ENCODE peak calls at places on chromosomes 6 and 20, in four cellular contexts. G is hepatocyte, Z is tibial nerve, Q is GM20000. F is an unnamed sample.

GRCh38 chr6:82015043-82015442 is 232.5 kb downstream of the IBTK start:
- DNase-seq in Q (no peak), G (no peak), Z (no peak), F (no peak)

GRCh38 chr6:160790028-160790792 is 88.2 kb downstream of the PLG start:
- DNase-seq in Q (no peak), G (no peak), Z (no peak), F (peak)

GRCh38 chr6:159376443-159377182 is 207.4 kb downstream of the FNDC1 start:
- DNase-seq in Z (no peak), G (no peak), Q (no peak), F (no peak)

GRCh38 chr6:11467364-11467763 is 70.2 kb upstream of the TMEM170B start:
- DNase-seq in Z (no peak), G (no peak), Q (peak), F (no peak)

GRCh38 chr20:32445539-32446273 is 87.6 kb downstream of the ASXL1 start:
- DNase-seq in Z (no peak), Q (no peak), G (peak), F (no peak)

GRCh38 chr6:156974897-156975296 is 197.7 kb downstream of the ARID1B start:
- DNase-seq in Z (no peak), G (no peak), Q (no peak), F (no peak)

GRCh38 chr6:52500268-52501129 is 76.4 kb downstream of the TRAM2 start:
- DNase-seq in G (no peak), Z (no peak), Q (no peak), F (no peak)

GRCh38 chr6:15927531-15928230 is 201.2 kb upstream of the MYLIP start:
- DNase-seq in Z (no peak), Q (no peak), G (no peak), F (no peak)

GRCh38 chr6:135921176-135921575 is 69.7 kb downstream of the PDE7B start:
- DNase-seq in Q (no peak), G (no peak), Z (no peak), F (no peak)

GRCh38 chr6:90233994-90234393 is 62.6 kb downstream of the BACH2 start:
- DNase-seq in Z (no peak), Q (no peak), G (no peak), F (no peak)

DNA sequence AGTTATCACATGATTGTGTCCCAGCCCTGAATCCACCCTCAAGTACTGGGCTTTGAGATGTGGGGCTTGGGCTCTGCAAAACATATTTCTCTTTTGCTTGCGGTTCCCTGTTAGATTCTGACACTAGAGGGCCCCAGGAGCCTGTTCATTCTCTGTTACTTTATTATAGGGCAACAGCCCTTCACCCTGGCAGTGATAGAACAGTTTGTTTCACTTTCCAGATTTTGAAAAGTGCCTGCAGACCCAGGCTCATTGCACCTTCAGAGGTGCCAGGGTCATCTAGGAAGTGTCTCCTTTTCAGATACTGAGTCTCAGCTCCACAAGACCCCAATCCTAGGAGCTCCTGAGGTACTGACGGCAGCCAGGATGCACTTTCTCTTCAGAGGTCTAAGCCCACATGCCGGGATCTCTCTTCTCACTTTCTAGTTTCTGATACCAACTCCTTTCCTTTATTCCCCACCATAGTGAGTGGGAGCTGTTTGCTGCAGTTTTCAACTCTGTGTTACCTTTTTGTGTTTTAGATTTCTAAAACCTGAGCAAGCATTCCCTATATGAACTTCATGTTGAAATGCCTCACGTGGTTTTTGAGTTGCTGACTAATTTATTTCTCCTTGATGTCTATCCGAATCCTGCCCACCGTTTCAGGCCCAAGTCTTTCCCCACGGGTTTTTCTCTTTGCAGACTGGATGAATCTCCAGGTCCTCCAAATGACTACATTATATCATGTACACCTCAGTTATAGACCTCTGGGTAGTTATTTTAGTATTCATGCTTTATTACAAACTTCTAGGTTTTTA is 10.9 kb downstream of the ABT1 start:
- DNase-seq in G (peak), Q (peak), Z (peak), F (peak)
- TF ChIP-seq CTCF in G (peak), Q (peak), Z (peak), F (peak)

GRCh38 chr6:16964553-16965499 is 137.0 kb upstream of the STMND1 start:
- DNase-seq in G (peak), Q (peak), Z (peak), F (peak)
- TF ChIP-seq CTCF in G (peak), Q (peak), Z (peak), F (peak)

GRCh38 chr20:4569092-4569491 is 152.6 kb upstream of the PRND start:
- DNase-seq in Q (no peak), Z (no peak), G (no peak), F (no peak)
- TF ChIP-seq CTCF in Q (no peak), Z (no peak), G (no peak), F (no peak)

GRCh38 chr6:2765166-2765895 is at the start of gene WRNIP1:
- DNase-seq in Q (peak), Z (peak), G (peak), F (peak)
- TF ChIP-seq CTCF in Q (peak), Z (peak), G (peak), F (peak)

GRCh38 chr6:130322673-130323268 is 43.0 kb upstream of the TMEM200A start:
- DNase-seq in Q (peak), G (peak), Z (peak), F (peak)
- TF ChIP-seq CTCF in Q (peak), G (peak), Z (peak), F (peak)

GRCh38 chr6:126176266-126176665 is 163.6 kb upstream of the CENPW start:
- DNase-seq in G (no peak), Z (no peak), Q (no peak), F (peak)
- TF ChIP-seq CTCF in G (peak), Z (no peak), Q (no peak), F (peak)

F was measured in Calu3.